ENCODE peak calls at places on chromosomes 1 and 21, in nine cellular contexts. M is stimulated activated CD4-positive, alpha-beta T cell treated with anti-CD3 and anti-CD28 coated beads, Interleukin-1b, Interleukin-23, amount 100 ng/mL, for 1 hour; W is HL-60; A is NCI-H1092; J is SK-N-MC; N is putamen; C is coronary artery; F is H7; D is GM06990. S is an unnamed sample.

GRCh38 chr1:105427543-105427942 is 1628.9 kb upstream of the PRMT6 start:
- DNase-seq in F (no peak), M (no peak), C (no peak), A (no peak), D (no peak), J (no peak), W (no peak), N (no peak), S (no peak)

GRCh38 chr1:225923381-225923691 is 714 bp downstream of the PYCR2 start:
- DNase-seq in M (no peak), C (no peak), A (no peak), D (no peak), F (no peak), J (no peak), W (no peak), N (no peak), S (no peak)

GRCh38 chr21:16770279-16770678 is 742.6 kb upstream of the CXADR start:
- DNase-seq in D (no peak), W (no peak), M (no peak), J (no peak), C (no peak), A (no peak), F (no peak), N (no peak), S (no peak)

GRCh38 chr1:203276408-203276807 is 28.9 kb upstream of the BTG2 start:
- DNase-seq in F (no peak), C (peak; percentile 75), N (no peak), J (no peak), D (no peak), A (no peak), W (no peak), M (no peak), S (no peak)

GRCh38 chr1:202176949-202177927 is 16.4 kb upstream of the LGR6 start:
- DNase-seq in A (no peak), J (no peak), W (no peak), F (peak; percentile 75), C (no peak), M (no peak), N (no peak), D (no peak), S (no peak)

GRCh38 chr1:201288007-201288406 is 4.7 kb downstream of the PKP1 start:
- DNase-seq in W (no peak), D (no peak), J (no peak), F (no peak), N (no peak), C (no peak), M (no peak), A (no peak), S (no peak)

GRCh38 chr1:204448321-204448964 is 36.8 kb upstream of the PPP1R15B start:
- DNase-seq in W (no peak), C (no peak), D (no peak), F (no peak), J (no peak), N (no peak), A (no peak), M (no peak), S (no peak)

GRCh38 chr1:213977486-213977842 is 10.3 kb upstream of the PROX1 start:
- DNase-seq in D (no peak), W (no peak), M (no peak), A (no peak), J (no peak), F (no peak), C (no peak), N (no peak), S (no peak)